ENCODE peak calls at places on chromosome 3, in eight cellular contexts. Y, C, W, G, P, Q, R and E are unnamed samples.

GRCh38 chr3:126550488-126551051 is 8.2 kb downstream of the C3orf22 start:
- DNase-seq in Y (no peak), C (peak), W (peak), G (no peak), P (peak), Q (no peak), R (peak), E (peak)

GRCh38 chr3:33592999-33593398 is 125.1 kb downstream of the CLASP2 start:
- DNase-seq in Y (no peak), C (no peak), W (no peak), G (no peak), P (no peak), Q (no peak), R (no peak), E (no peak)

GRCh38 chr3:108473711-108474110 is 36.7 kb downstream of the MYH15 start:
- DNase-seq in Y (no peak), C (no peak), W (no peak), G (no peak), P (no peak), Q (no peak), R (no peak), E (no peak)

GRCh38 chr3:38646062-38646461 is 3.4 kb downstream of the SCN5A start:
- DNase-seq in Y (no peak), C (no peak), W (no peak), G (no peak), P (no peak), Q (no peak), R (no peak), E (no peak)

GRCh38 chr3:182671942-182672341 is 121.4 kb upstream of the ATP11B start:
- DNase-seq in Y (no peak), C (no peak), W (no peak), G (no peak), P (no peak), Q (no peak), R (no peak), E (no peak)

GRCh38 chr3:63508305-63508704 is 144.2 kb upstream of the SNTN start:
- DNase-seq in Y (no peak), C (no peak), W (no peak), G (no peak), P (no peak), Q (no peak), R (no peak), E (no peak)

GRCh38 chr3:114274929-114275328 is 18.9 kb upstream of the TIGIT start:
- DNase-seq in Y (no peak), C (no peak), W (no peak), G (no peak), P (no peak), Q (peak), R (no peak), E (no peak)

GRCh38 chr3:14533457-14533958 is 6.6 kb downstream of the GRIP2 start:
- DNase-seq in Y (no peak), C (peak), W (peak), G (no peak), P (no peak), Q (no peak), R (no peak), E (no peak)

GRCh38 chr3:5197470-5198312 is 10.2 kb downstream of the EDEM1 start:
- DNase-seq in Y (no peak), C (no peak), W (no peak), G (no peak), P (no peak), Q (no peak), R (no peak), E (no peak)

GRCh38 chr3:194852345-194852744 is 166.7 kb downstream of the FAM43A start:
- DNase-seq in Y (no peak), C (no peak), W (no peak), G (no peak), P (no peak), Q (no peak), R (no peak), E (no peak)

GRCh38 chr3:133238015-133238414 is 161.8 kb upstream of the BFSP2 start:
- DNase-seq in Y (no peak), C (no peak), W (no peak), G (no peak), P (no peak), Q (no peak), R (no peak), E (no peak)

GRCh38 chr3:45978348-45978747 is 17.3 kb downstream of the FYCO1 start:
- DNase-seq in Y (no peak), C (no peak), W (peak), G (no peak), P (no peak), Q (no peak), R (no peak), E (no peak)

GRCh38 chr3:128004661-128005060 is 47.6 kb upstream of the SEC61A1 start:
- DNase-seq in Y (no peak), C (no peak), W (no peak), G (no peak), P (no peak), Q (no peak), R (no peak), E (no peak)
- TF ChIP-seq CTCF in Y (no peak), C (no peak), W (no peak), G (no peak), P (no peak), Q (no peak), R (no peak), E (no peak)

DNA sequence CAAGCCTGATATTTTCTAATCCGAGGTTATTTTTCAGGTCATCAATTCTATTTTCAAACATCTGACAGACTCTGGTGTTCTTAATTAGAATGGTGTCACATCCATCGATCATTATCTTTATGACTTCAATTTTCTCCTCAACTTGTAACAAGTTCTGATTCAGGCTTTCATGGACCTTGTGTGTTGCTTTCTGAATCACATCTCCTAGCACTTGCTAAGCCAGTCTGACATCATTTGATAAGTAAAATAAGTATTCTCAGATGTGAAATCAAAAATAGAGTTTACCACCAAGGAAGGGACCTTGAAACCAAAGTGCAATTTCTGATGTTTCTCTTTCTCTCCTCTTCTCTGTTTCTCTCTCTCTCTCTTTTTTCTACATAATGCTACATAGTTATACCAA is 17.3 kb upstream of the CNTN3 start:
- DNase-seq in Y (no peak), C (no peak), W (no peak), G (no peak), P (no peak), Q (no peak), R (no peak), E (no peak)
- TF ChIP-seq CTCF in Y (no peak), C (no peak), W (no peak), G (no peak), P (no peak), Q (no peak), R (no peak), E (no peak)

DNA sequence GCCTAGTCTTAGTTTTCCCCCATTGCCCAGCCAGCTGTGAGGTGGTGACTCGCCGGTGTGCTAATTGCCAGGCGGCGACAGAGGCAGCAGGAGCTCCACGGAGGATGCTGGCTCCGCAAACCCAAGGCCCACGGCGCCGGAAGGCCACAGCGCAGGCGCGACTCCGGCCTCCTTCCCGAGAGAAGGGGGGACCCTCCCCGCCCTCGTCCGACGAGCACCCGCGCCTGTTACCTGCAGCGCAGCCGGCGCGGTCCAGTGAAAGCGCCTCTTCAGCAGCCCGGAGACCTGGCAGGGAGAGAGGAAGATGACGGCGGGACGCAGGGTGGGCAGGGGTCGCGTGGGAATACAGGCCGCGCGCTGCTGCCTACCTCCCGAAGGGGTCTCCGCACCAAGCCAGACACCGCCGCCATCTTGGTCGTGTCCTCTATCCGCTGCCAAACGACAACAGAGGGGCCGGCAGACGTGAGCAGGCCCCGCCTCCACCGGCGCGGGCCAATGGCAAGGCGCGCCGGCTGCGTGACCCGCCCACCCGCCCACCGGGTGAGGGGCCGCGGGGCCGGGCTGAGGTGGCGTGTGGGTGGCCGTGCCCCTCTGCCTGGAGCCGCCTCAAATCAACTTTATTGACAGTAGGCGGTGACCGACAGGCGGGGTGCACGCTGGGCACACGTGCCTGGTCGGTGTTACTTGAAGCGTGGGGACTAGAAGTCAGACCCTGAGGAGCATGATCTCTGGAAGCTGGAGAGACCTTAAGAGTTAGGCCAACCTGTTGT is at the start of gene PDHB:
- DNase-seq in Y (peak), C (peak), W (peak), G (peak), P (peak), Q (peak), R (peak), E (peak)
- TF ChIP-seq CTCF in Y (no peak), C (no peak), W (no peak), G (no peak), P (no peak), Q (no peak), R (no peak), E (no peak)

GRCh38 chr3:171569571-171570132 is 109.4 kb upstream of the TNIK start:
- DNase-seq in Y (no peak), C (no peak), W (no peak), G (no peak), P (no peak), Q (no peak), R (no peak), E (no peak)
- TF ChIP-seq CTCF in Y (no peak), C (no peak), W (no peak), G (no peak), P (no peak), Q (no peak), R (no peak), E (no peak)

DNA sequence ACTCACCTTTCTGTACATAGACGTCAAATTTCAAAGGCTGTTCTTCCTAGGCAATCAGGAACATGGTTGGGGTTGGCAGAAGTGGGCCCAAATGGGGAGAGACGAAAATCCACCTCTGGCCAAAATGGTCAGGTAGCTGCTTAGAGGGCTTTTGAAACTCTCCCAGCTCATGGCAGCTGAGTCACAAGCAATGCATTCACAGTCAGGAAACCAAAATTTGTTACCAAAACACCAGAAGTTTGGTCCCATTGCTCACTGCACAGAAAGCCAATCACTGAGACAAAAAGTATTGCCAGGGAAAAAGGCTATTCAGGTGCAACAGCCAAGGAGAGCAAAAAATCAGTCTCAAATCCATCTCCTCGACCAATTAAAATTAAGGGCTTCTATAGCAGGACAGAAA is 539.6 kb upstream of the CCDC54 start:
- DNase-seq in Y (no peak), C (no peak), W (no peak), G (no peak), P (no peak), Q (no peak), R (no peak), E (no peak)
- TF ChIP-seq CTCF in Y (no peak), C (no peak), W (no peak), G (no peak), P (no peak), Q (no peak), R (no peak), E (no peak)

DNA sequence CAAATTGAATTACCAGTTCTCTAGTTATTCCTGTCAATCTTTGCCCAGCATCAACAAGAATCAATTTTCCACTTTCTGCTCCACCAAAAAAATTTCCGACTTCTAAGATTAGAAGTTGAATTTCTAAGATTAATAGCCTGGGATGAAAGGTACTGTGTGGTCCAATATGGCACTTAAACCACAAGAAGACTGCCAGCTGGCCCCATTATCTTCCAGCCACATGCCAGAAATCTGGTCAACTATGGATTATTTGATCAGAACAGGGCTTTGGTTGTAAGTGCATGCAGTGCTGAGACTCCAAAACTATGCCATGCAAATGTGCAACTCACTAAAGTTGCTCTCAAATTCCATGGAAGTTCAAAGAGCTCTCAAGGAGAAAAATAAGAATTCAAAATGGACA is 64.1 kb downstream of the ST3GAL6 start:
- DNase-seq in Y (no peak), C (no peak), W (no peak), G (no peak), P (no peak), Q (no peak), R (no peak), E (no peak)
- TF ChIP-seq CTCF in Y (no peak), C (no peak), W (no peak), G (no peak), P (no peak), Q (no peak), R (no peak), E (no peak)

DNA sequence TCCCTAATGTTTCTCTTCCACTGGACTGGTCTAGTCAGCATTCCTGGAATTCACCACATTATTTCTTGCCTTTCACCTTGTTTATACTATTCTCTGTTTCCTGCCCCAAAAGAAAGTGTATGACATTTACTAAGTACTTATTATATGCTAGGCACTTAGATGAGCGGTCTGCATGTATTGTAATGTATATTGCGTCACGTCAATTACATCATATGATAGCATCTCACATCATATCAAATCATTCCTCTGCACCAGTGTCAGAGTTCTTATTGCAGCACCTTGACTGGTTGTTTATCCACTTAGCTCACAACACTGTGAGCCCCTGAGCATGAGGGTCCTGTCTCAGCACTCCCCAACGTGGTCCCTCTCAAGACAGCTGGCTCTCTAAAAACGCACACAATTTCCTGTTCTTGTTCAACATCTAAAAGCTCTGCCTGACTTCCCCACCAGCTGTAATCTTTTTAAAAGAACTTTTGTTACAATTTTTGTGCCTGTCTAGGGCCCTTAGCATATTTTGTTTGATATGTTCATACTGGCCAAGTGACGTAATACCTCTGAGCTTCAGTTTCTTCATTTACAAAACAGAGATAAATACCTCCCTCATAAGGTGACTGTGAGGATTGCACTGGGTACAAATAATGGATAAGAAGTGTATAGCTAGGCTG is 58.8 kb downstream of the ARHGAP31 start:
- DNase-seq in Y (no peak), C (no peak), W (no peak), G (no peak), P (no peak), Q (peak), R (no peak), E (no peak)
- TF ChIP-seq CTCF in Y (peak), C (peak), W (peak), G (no peak), P (no peak), Q (peak), R (no peak), E (no peak)